ENCODE peak calls at places on chromosomes 1 and 21, in four cellular contexts. One of them, this sample, is unnamed.

GRCh38 chr1:240092301-240093119 is 827 bp downstream of the FMN2 start:
- DNase-seq in stomach: no peak
- DNase-seq in A549: peak; percentile 49
- DNase-seq in tibial nerve: no peak
- DNase-seq in this sample: peak; percentile 66

GRCh38 chr1:230310381-230311163 is 115.6 kb downstream of the PGBD5 start:
- DNase-seq in stomach: peak; percentile 84
- DNase-seq in tibial nerve: peak; percentile 76
- DNase-seq in A549: peak; percentile 93
- DNase-seq in this sample: peak; percentile 89

GRCh38 chr1:61253059-61253735 is 170.8 kb downstream of the NFIA start:
- DNase-seq in stomach: peak; percentile 76
- DNase-seq in A549: peak; percentile 15
- DNase-seq in tibial nerve: peak; percentile 96
- DNase-seq in this sample: peak; percentile 96

GRCh38 chr1:4594286-4594991 is 60.0 kb upstream of the AJAP1 start:
- DNase-seq in tibial nerve: no peak
- DNase-seq in A549: no peak
- DNase-seq in stomach: no peak
- DNase-seq in this sample: no peak

GRCh38 chr1:219990782-219991510 is 55.4 kb downstream of the EPRS1 start:
- DNase-seq in A549: peak; percentile 13
- DNase-seq in tibial nerve: peak; percentile 28
- DNase-seq in stomach: no peak
- DNase-seq in this sample: no peak

GRCh38 chr1:67194209-67194863 is 28.1 kb downstream of the IL23R start:
- DNase-seq in stomach: no peak
- DNase-seq in tibial nerve: no peak
- DNase-seq in A549: no peak
- DNase-seq in this sample: no peak

GRCh38 chr1:111909010-111909409 is 80.5 kb downstream of the KCND3 start:
- DNase-seq in A549: no peak
- DNase-seq in stomach: no peak
- DNase-seq in tibial nerve: no peak
- DNase-seq in this sample: peak; percentile 13

GRCh38 chr1:203555046-203555445 is 61.1 kb downstream of the OPTC start:
- DNase-seq in tibial nerve: no peak
- DNase-seq in stomach: no peak
- DNase-seq in A549: no peak
- DNase-seq in this sample: no peak

GRCh38 chr1:146034976-146035469 is 13.5 kb upstream of the HJV start:
- DNase-seq in tibial nerve: no peak
- DNase-seq in stomach: no peak
- DNase-seq in A549: peak; percentile 56
- DNase-seq in this sample: no peak

GRCh38 chr1:245046310-245046709 is 108.5 kb upstream of the KIF26B start:
- DNase-seq in A549: no peak
- DNase-seq in tibial nerve: no peak
- DNase-seq in stomach: no peak
- DNase-seq in this sample: no peak

GRCh38 chr1:30872033-30872947 is 36.3 kb downstream of the SDC3 start:
- DNase-seq in A549: no peak
- DNase-seq in stomach: no peak
- DNase-seq in tibial nerve: no peak
- DNase-seq in this sample: no peak

GRCh38 chr1:179955318-179955638 is 668 bp downstream of the CEP350 start:
- DNase-seq in tibial nerve: peak; percentile 14
- DNase-seq in stomach: no peak
- DNase-seq in A549: peak; percentile 3
- DNase-seq in this sample: no peak

GRCh38 chr1:243903904-243904303 is 53.9 kb upstream of the AKT3 start:
- DNase-seq in tibial nerve: no peak
- DNase-seq in A549: no peak
- DNase-seq in stomach: no peak
- DNase-seq in this sample: no peak

GRCh38 chr1:31703431-31704260 is at the start of gene COL16A1:
- DNase-seq in tibial nerve: peak; percentile 66
- DNase-seq in A549: no peak
- DNase-seq in stomach: peak; percentile 80
- DNase-seq in this sample: peak; percentile 96

GRCh38 chr1:9293512-9294439 is 1.1 kb downstream of the SPSB1 start:
- DNase-seq in stomach: peak; percentile 33
- DNase-seq in A549: no peak
- DNase-seq in tibial nerve: no peak
- DNase-seq in this sample: no peak

GRCh38 chr1:155003766-155004351 is 1.3 kb downstream of the ZBTB7B start:
- DNase-seq in A549: no peak
- DNase-seq in stomach: peak; percentile 76
- DNase-seq in tibial nerve: no peak
- DNase-seq in this sample: peak; percentile 92

GRCh38 chr1:6025269-6026094 is 20.2 kb upstream of the KCNAB2 start:
- DNase-seq in tibial nerve: no peak
- DNase-seq in stomach: no peak
- DNase-seq in A549: no peak
- DNase-seq in this sample: no peak

GRCh38 chr1:11652203-11652780 is 1.9 kb downstream of the FBXO2 start:
- DNase-seq in A549: no peak
- DNase-seq in stomach: no peak
- DNase-seq in tibial nerve: no peak
- DNase-seq in this sample: no peak

GRCh38 chr1:41582004-41582325 is 97.5 kb upstream of the EDN2 start:
- DNase-seq in stomach: peak; percentile 10
- DNase-seq in tibial nerve: no peak
- DNase-seq in A549: no peak
- DNase-seq in this sample: no peak

GRCh38 chr1:52659356-52659755 is 26.4 kb downstream of the SHISAL2A start:
- DNase-seq in tibial nerve: no peak
- DNase-seq in A549: no peak
- DNase-seq in stomach: no peak
- DNase-seq in this sample: no peak

GRCh38 chr21:31658053-31658452 is 1.4 kb upstream of the SOD1 start:
- DNase-seq in tibial nerve: no peak
- DNase-seq in stomach: no peak
- DNase-seq in A549: no peak
- DNase-seq in this sample: no peak

GRCh38 chr1:44328767-44329416 is 26.2 kb downstream of the ERI3 start:
- DNase-seq in stomach: no peak
- DNase-seq in tibial nerve: no peak
- DNase-seq in A549: no peak
- DNase-seq in this sample: no peak

GRCh38 chr1:89472253-89472652 is 52.4 kb upstream of the LRRC8B start:
- DNase-seq in tibial nerve: no peak
- DNase-seq in stomach: no peak
- DNase-seq in A549: no peak
- DNase-seq in this sample: no peak

GRCh38 chr1:79293611-79294010 is 287.1 kb upstream of the ADGRL4 start:
- DNase-seq in A549: no peak
- DNase-seq in tibial nerve: no peak
- DNase-seq in stomach: no peak
- DNase-seq in this sample: no peak

GRCh38 chr1:212497553-212497952 is 64.8 kb downstream of the NENF start:
- DNase-seq in A549: no peak
- DNase-seq in tibial nerve: no peak
- DNase-seq in stomach: no peak
- DNase-seq in this sample: no peak

GRCh38 chr1:17527036-17527914 is 12.2 kb upstream of the ARHGEF10L start:
- DNase-seq in tibial nerve: no peak
- DNase-seq in stomach: no peak
- DNase-seq in A549: no peak
- DNase-seq in this sample: no peak

GRCh38 chr1:89762801-89763648 is 57.8 kb upstream of the LRRC8D start:
- DNase-seq in A549: peak; percentile 67
- DNase-seq in stomach: peak; percentile 84
- DNase-seq in tibial nerve: peak; percentile 80
- DNase-seq in this sample: peak; percentile 90

GRCh38 chr1:84957956-84958355 is 39.0 kb downstream of the MCOLN2 start:
- DNase-seq in stomach: no peak
- DNase-seq in tibial nerve: no peak
- DNase-seq in A549: no peak
- DNase-seq in this sample: no peak

GRCh38 chr1:51966559-51966958 is 23.9 kb downstream of the RAB3B start:
- DNase-seq in A549: no peak
- DNase-seq in stomach: no peak
- DNase-seq in tibial nerve: no peak
- DNase-seq in this sample: no peak

GRCh38 chr21:45412909-45413581 is 8.1 kb downstream of the COL18A1 start:
- DNase-seq in A549: no peak
- DNase-seq in tibial nerve: no peak
- DNase-seq in stomach: no peak
- DNase-seq in this sample: peak; percentile 68

GRCh38 chr1:91731815-91732214 is 154.1 kb downstream of the TGFBR3 start:
- DNase-seq in stomach: no peak
- DNase-seq in tibial nerve: no peak
- DNase-seq in A549: no peak
- DNase-seq in this sample: no peak

GRCh38 chr1:228527596-228527995 is 40.4 kb downstream of the RNF187 start:
- DNase-seq in A549: no peak
- DNase-seq in stomach: no peak
- DNase-seq in tibial nerve: no peak
- DNase-seq in this sample: peak; percentile 9

GRCh38 chr1:26281091-26281958 is 1.4 kb downstream of the SH3BGRL3 start:
- DNase-seq in A549: no peak
- DNase-seq in stomach: no peak
- DNase-seq in tibial nerve: no peak
- DNase-seq in this sample: no peak
- H3K4me1 ChIP-seq in A549: peaks cover 45% of the 10 kb centered on the region
- H3K4me1 ChIP-seq in stomach: peaks cover 81% of the 10 kb centered on the region
- H3K4me1 ChIP-seq in tibial nerve: peaks cover 89% of the 10 kb centered on the region
- H3K4me1 ChIP-seq in this sample: peaks cover 58% of the 10 kb centered on the region

DNA sequence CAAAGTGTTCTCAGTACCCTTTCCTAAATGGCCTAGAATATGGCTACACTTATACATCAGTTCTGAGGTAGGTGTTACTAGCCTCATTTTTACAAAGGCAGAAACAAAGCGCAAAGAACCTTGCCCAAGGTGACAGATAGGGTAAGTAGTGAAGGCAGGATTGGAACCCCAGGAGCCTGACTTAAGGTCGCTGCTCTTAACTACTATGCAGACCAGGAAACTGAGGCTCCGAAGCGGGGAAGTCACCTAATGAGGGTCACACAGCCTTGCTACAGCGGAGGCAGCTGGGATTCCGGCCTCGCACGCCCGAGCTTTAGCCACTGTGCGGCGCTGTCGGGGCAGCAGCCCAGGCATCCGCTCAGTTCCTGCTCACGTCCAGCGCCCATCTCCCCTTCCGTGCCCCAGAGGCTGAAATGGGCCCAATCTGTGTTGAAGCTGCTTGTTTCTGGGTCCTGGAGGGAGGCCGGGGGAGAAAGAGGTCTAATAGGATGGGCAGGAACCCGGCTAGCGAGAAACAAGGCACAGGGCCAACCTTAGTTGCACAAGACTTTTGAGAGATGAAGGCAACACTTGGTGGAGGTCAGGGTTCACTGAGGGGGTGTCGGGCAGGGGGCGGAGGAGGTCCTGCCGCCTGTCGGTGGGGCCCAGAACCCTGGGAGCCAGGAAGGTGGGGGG is 1.4 kb upstream of the FOXD2 start:
- DNase-seq in tibial nerve: peak; percentile 81
- DNase-seq in A549: peak; percentile 81
- DNase-seq in stomach: peak; percentile 80
- DNase-seq in this sample: peak; percentile 77
- TF ChIP-seq POLR2A in tibial nerve: no peak
- TF ChIP-seq POLR2A in A549: no peak
- TF ChIP-seq POLR2A in stomach: no peak
- TF ChIP-seq POLR2A in this sample: no peak

DNA sequence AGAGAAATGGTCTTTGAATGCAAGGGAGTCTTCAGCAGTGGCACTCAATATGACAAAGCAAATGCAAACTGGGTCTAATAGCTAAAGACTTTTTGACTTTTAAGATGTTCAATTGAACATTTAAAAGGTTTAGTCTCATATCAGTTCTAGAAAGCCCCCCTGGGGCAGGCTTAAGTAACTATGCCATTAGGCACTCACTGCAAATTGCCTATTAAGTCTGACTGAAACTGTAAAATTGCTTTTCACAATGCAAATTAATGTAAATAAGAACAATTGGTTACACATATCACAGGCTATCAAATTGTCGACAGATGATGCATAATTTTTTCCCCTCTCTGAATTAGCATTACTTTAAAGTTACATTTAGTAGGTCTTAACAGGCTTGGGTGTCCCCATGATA is 329.2 kb downstream of the LRRIQ3 start:
- DNase-seq in stomach: no peak
- DNase-seq in A549: no peak
- DNase-seq in tibial nerve: no peak
- DNase-seq in this sample: no peak
- TF ChIP-seq EP300 in stomach: no peak
- TF ChIP-seq EP300 in A549: no peak
- TF ChIP-seq EP300 in tibial nerve: no peak
- TF ChIP-seq EP300 in this sample: no peak

GRCh38 chr1:23555949-23556640 is 3.2 kb downstream of the ID3 start:
- DNase-seq in tibial nerve: no peak
- DNase-seq in A549: no peak
- DNase-seq in stomach: no peak
- DNase-seq in this sample: no peak

GRCh38 chr1:23553896-23554480 is 5.3 kb downstream of the ID3 start:
- DNase-seq in stomach: no peak
- DNase-seq in tibial nerve: no peak
- DNase-seq in A549: no peak
- DNase-seq in this sample: no peak

GRCh38 chr1:23556661-23557470 is 2.4 kb downstream of the ID3 start:
- DNase-seq in A549: peak; percentile 65
- DNase-seq in tibial nerve: no peak
- DNase-seq in stomach: no peak
- DNase-seq in this sample: no peak

GRCh38 chr1:23554481-23555224 is 4.6 kb downstream of the ID3 start:
- DNase-seq in stomach: peak; percentile 86
- DNase-seq in tibial nerve: peak; percentile 65
- DNase-seq in A549: peak; percentile 66
- DNase-seq in this sample: peak; percentile 90

DNA sequence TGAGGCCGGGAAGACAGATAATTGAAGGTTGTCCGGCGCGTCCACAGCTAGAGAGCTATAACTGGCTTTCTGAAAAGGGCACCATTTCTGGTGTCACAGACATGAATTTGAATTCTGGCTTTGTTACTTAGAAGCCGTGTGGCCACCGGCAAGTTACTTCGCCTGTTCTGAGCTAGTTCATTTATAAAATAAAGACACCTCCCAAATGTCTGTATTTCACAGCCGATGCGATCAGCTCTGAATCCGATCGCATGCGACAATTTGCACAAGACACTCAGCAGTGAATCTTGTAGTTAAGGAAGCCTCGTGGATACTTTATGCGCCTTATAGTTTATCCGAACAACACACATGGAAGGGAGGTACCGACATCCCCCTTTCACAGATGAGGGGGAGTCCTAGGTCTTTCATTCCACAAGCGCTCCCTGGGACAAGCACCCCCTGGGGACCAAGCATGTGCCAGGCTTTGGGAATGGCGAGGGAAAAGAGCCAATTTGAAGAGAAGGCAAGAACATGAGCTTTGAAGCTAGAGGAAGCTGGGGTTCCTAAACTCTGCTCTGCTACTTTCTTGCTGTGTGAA is 4.0 kb downstream of the ID3 start:
- DNase-seq in tibial nerve: no peak
- DNase-seq in stomach: no peak
- DNase-seq in A549: no peak
- DNase-seq in this sample: no peak
- H3K4me1 ChIP-seq in tibial nerve: peaks cover 46% of the 10 kb centered on the region
- H3K4me1 ChIP-seq in stomach: peaks cover 71% of the 10 kb centered on the region
- H3K4me1 ChIP-seq in A549: peaks cover 49% of the 10 kb centered on the region
- H3K4me1 ChIP-seq in this sample: peaks cover 55% of the 10 kb centered on the region